ENCODE peak calls at places on chromosomes 4 and X, in four cellular contexts. One of them, this sample, is unnamed.

GRCh38 chr4:123653211-123653610 is 256.6 kb downstream of the SPRY1 start:
- DNase-seq in T follicular helper cell: no peak
- DNase-seq in T-helper 1 cell: no peak
- DNase-seq in effector CD4-positive, alpha-beta T cell: no peak
- DNase-seq in this sample: no peak

GRCh38 chr4:78297075-78297815 is 240.1 kb downstream of the FRAS1 start:
- DNase-seq in T follicular helper cell: no peak
- DNase-seq in T-helper 1 cell: no peak
- DNase-seq in effector CD4-positive, alpha-beta T cell: no peak
- DNase-seq in this sample: no peak

GRCh38 chrX:31551913-31552312 is 480.1 kb upstream of the FTHL17 start:
- DNase-seq in T follicular helper cell: no peak
- DNase-seq in T-helper 1 cell: no peak
- DNase-seq in effector CD4-positive, alpha-beta T cell: no peak
- DNase-seq in this sample: no peak

GRCh38 chr4:128583753-128584712 is 225.5 kb upstream of the JADE1 start:
- DNase-seq in T follicular helper cell: no peak
- DNase-seq in T-helper 1 cell: no peak
- DNase-seq in effector CD4-positive, alpha-beta T cell: no peak
- DNase-seq in this sample: peak; percentile 93

GRCh38 chrX:11190745-11191510 is 79.8 kb downstream of the HCCS start:
- DNase-seq in T follicular helper cell: no peak
- DNase-seq in T-helper 1 cell: no peak
- DNase-seq in effector CD4-positive, alpha-beta T cell: no peak
- DNase-seq in this sample: no peak

GRCh38 chrX:16870861-16871584 is 861 bp upstream of the RBBP7 start:
- DNase-seq in T follicular helper cell: peak; percentile 19
- DNase-seq in T-helper 1 cell: no peak
- DNase-seq in effector CD4-positive, alpha-beta T cell: no peak
- DNase-seq in this sample: peak; percentile 20

GRCh38 chr4:83606435-83606834 is 70.5 kb downstream of the GPAT3 start:
- DNase-seq in T follicular helper cell: no peak
- DNase-seq in T-helper 1 cell: no peak
- DNase-seq in effector CD4-positive, alpha-beta T cell: no peak
- DNase-seq in this sample: no peak

GRCh38 chr4:111434581-111434980 is 710.7 kb upstream of the FAM241A start:
- DNase-seq in T follicular helper cell: no peak
- DNase-seq in T-helper 1 cell: no peak
- DNase-seq in effector CD4-positive, alpha-beta T cell: no peak
- DNase-seq in this sample: no peak

GRCh38 chr4:41072021-41072777 is 142.1 kb downstream of the APBB2 start:
- DNase-seq in T follicular helper cell: no peak
- DNase-seq in T-helper 1 cell: no peak
- DNase-seq in effector CD4-positive, alpha-beta T cell: no peak
- DNase-seq in this sample: no peak

GRCh38 chrX:13647709-13648212 is 5.2 kb upstream of the TCEANC start:
- DNase-seq in T follicular helper cell: peak; percentile 57
- DNase-seq in T-helper 1 cell: peak; percentile 45
- DNase-seq in effector CD4-positive, alpha-beta T cell: peak; percentile 59
- DNase-seq in this sample: no peak

GRCh38 chrX:72540318-72540717 is 32.3 kb downstream of the HDAC8 start:
- DNase-seq in T follicular helper cell: no peak
- DNase-seq in T-helper 1 cell: no peak
- DNase-seq in effector CD4-positive, alpha-beta T cell: no peak
- DNase-seq in this sample: no peak

GRCh38 chrX:19193584-19193983 is 71.3 kb upstream of the ADGRG2 start:
- DNase-seq in T follicular helper cell: no peak
- DNase-seq in T-helper 1 cell: no peak
- DNase-seq in effector CD4-positive, alpha-beta T cell: no peak
- DNase-seq in this sample: no peak

GRCh38 chrX:44878780-44879179 is 5.8 kb downstream of the KDM6A start:
- DNase-seq in T follicular helper cell: no peak
- DNase-seq in T-helper 1 cell: no peak
- DNase-seq in effector CD4-positive, alpha-beta T cell: no peak
- DNase-seq in this sample: no peak

GRCh38 chr4:59091376-59092142 is 1981.4 kb upstream of the IGFBP7 start:
- DNase-seq in T follicular helper cell: no peak
- DNase-seq in T-helper 1 cell: no peak
- DNase-seq in effector CD4-positive, alpha-beta T cell: no peak
- DNase-seq in this sample: no peak

GRCh38 chrX:112840382-112841113 is at the start of gene AMOT:
- DNase-seq in T follicular helper cell: peak; percentile 42
- DNase-seq in T-helper 1 cell: peak; percentile 61
- DNase-seq in effector CD4-positive, alpha-beta T cell: peak; percentile 50
- DNase-seq in this sample: peak; percentile 71

GRCh38 chrX:129654652-129655546 is at the start of gene APLN:
- DNase-seq in T follicular helper cell: no peak
- DNase-seq in T-helper 1 cell: no peak
- DNase-seq in effector CD4-positive, alpha-beta T cell: no peak
- DNase-seq in this sample: no peak